ENCODE peak calls at places on chromosomes 12 and 14, in four cellular contexts. A is endodermal cell, D is GM10248, K is heart right ventricle. I is an unnamed sample.

GRCh38 chr12:56014205-56014604 is 6.6 kb upstream of the IKZF4 start:
- DNase-seq in A (no peak), D (no peak), K (no peak), I (no peak)

GRCh38 chr14:88986146-88986841 is 161.8 kb downstream of the TTC8 start:
- DNase-seq in A (no peak), D (no peak), K (peak; percentile 15), I (no peak)

GRCh38 chr12:45726594-45727300 is 2.8 kb upstream of the ARID2 start:
- DNase-seq in A (no peak), D (peak; percentile 13), K (peak; percentile 68), I (no peak)

GRCh38 chr14:75226755-75227544 is 50.5 kb upstream of the TMED10 start:
- DNase-seq in A (no peak), D (no peak), K (no peak), I (no peak)

GRCh38 chr12:105783983-105784947 is 354.5 kb downstream of the NUAK1 start:
- DNase-seq in A (no peak), D (peak; percentile 17), K (no peak), I (no peak)

GRCh38 chr12:93922583-93923006 is 225.8 kb upstream of the PLXNC1 start:
- DNase-seq in A (no peak), D (no peak), K (no peak), I (no peak)

GRCh38 chr12:104257913-104258472 is 42.4 kb downstream of the TXNRD1 start:
- DNase-seq in A (no peak), D (no peak), K (no peak), I (no peak)

GRCh38 chr14:23481362-23481970 is 12.0 kb downstream of the NGDN start:
- DNase-seq in A (peak; percentile 76), D (no peak), K (no peak), I (no peak)

GRCh38 chr12:95326450-95326849 is 108.8 kb downstream of the VEZT start:
- DNase-seq in A (no peak), D (no peak), K (no peak), I (no peak)

GRCh38 chr12:32947203-32947795 is 50.7 kb upstream of the PKP2 start:
- DNase-seq in A (no peak), D (no peak), K (no peak), I (no peak)
- TF ChIP-seq CTCF in A (peak; percentile 83), D (no peak), K (no peak), I (peak; percentile 70)

DNA sequence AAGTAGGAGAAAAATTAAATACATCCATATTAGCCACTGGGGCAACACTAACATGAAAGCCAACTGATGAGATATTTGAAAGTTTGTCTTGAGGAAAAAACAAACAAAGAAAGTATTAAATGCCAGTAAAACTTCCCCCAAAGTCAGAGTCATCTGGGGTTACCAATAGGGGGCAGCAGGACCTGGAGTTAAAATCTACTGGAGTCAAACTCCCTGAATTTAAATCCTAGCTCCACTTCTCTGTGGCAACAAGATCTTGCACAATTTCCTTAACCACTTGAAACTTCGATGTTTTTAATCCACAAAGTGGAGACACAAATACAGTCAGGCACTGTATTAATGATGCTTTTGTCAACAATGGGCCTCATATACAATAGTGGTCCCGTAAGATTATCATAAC is 14.4 kb downstream of the PLEKHG7 start:
- DNase-seq in A (peak; percentile 76), D (no peak), K (no peak), I (no peak)
- TF ChIP-seq CTCF in A (peak; percentile 82), D (peak; percentile 7), K (peak; percentile 35), I (peak; percentile 58)

GRCh38 chr14:49620182-49621113 is at the start of the genes MGAT2 and RPL36AL:
- DNase-seq in A (peak; percentile 99), D (peak; percentile 97), K (peak; percentile 99), I (peak; percentile 99)
- TF ChIP-seq CTCF in A (peak; percentile 63), D (peak; percentile 17), K (no peak), I (peak; percentile 74)

DNA sequence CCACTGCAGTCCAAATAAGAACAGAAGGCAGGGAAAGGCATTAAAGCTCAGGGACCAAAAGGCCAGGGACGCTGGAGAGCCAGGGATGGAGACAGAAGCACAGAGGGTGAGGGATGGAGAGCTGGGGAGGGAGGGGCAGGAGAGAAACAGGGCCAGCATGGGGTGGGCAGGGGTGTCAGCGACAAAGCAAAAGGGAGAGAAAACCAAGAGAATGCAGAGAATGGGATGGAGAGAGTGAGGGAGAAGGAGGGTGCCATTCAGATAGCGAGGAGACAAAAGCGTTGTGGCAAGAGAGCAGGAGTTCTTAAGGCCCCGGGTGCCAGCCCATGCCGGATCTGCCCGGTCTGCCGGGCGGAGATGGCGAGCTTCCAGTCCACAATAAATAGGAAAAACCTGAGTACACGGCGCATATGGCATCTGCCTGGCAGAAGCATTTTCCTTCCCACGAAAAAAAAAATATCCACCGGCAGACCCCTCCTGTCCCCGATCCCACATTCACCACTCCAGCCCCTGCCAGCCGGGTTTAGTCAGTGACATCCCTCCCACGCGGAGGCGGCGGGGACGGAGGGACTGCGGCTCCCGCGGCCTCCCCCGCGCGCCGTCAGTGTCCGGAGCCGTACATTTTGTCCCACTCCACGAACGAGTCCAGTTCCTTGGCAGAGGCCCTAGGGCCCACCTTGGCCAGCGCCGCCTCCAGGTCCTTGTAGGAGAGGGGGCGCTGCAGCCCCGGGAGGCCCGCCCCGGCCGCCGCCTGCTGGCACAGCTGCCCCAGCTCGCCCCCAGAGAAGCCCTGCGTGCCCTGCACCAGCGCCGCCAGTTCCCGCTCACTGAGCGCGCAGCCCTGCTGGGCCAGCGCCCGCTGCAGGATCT is 28.4 kb downstream of the FIGNL2 start:
- DNase-seq in A (no peak), D (no peak), K (no peak), I (no peak)
- TF ChIP-seq CTCF in A (no peak), D (no peak), K (no peak), I (no peak)

DNA sequence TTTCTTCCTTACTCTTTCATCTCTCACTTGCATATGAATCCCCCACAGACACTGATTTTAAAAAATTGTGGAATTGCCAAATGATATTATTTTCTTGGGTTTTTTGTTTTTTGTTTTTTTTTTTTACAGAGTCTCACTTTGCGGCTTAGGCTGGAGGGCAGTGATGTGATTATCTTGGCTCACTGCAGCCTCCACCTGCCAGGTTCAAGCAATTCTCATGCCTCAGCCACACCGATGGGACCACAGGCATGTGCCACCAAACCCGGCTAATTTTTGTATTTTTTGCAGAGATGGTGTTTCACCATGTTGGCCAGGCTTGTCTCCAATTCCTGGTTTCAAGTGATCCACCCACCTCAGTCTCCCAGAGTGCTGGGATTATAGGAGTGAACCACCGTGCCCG is 68.2 kb downstream of the BCAT1 start:
- DNase-seq in A (no peak), D (no peak), K (no peak), I (no peak)
- TF ChIP-seq CTCF in A (no peak), D (no peak), K (no peak), I (no peak)

DNA sequence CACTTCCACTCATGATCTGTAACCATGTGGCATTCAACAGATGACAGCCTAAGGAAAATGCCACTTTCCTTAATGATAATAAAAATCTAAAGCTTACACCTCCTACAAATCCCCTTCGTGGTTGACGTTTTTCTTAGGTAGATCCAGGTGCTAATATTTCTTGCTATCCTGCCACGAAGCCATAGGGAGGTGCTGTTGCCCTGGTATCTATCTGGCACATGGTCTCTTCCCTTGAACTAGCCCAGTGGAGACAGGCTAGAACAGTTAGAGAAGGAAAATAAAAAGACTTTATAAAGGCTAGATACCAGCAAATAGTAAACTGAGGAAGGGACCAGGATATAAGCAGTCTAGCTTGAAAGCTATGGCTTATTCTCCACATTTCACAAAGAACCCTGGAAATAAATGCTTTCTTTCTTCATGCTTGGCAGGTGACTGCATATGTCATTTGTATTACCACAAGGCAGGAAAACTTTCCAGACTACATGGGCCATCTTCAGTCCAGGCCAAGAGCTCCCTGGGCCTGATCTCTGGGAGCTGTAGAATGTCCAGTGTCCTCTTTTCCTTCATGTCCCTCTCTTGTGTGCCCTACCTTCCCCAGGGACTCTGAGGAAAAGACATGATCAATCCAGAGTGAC is 15.3 kb downstream of the SPIC start:
- DNase-seq in A (peak; percentile 87), D (peak; percentile 34), K (no peak), I (no peak)
- TF ChIP-seq CTCF in A (peak; percentile 86), D (peak; percentile 55), K (peak; percentile 38), I (peak; percentile 56)

GRCh38 chr14:43898709-43899108 is 608.4 kb downstream of the FSCB start:
- DNase-seq in A (no peak), D (no peak), K (no peak), I (no peak)
- TF ChIP-seq CTCF in A (peak; percentile 71), D (no peak), K (no peak), I (no peak)

GRCh38 chr14:67934851-67935250 is 115.3 kb downstream of the RAD51B start:
- DNase-seq in A (no peak), D (no peak), K (no peak), I (no peak)

GRCh38 chr14:67935371-67935770 is 115.8 kb downstream of the RAD51B start:
- DNase-seq in A (no peak), D (no peak), K (no peak), I (no peak)

GRCh38 chr14:67938046-67938445 is 118.5 kb downstream of the RAD51B start:
- DNase-seq in A (no peak), D (no peak), K (no peak), I (no peak)

GRCh38 chr14:67932708-67933107 is 113.1 kb downstream of the RAD51B start:
- DNase-seq in A (no peak), D (no peak), K (no peak), I (no peak)

DNA sequence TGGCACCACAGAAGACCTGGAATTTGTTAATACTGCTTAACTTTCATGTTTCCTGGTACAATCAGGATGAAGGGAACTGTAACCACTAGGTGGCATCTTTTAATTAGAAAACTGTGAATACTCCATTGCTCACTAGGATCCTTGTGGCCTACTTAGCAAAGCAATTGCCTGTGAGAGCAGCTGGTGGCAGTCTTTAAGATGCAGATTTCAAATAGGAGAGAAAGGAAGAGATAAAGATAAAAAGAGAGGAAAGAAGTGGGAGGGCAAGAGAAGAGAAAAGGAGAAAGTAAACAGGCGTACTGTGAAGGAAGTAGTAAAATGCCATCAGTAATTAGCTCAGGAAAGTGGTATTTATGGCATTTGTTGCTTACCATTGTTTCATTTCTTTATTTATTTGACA is 114.5 kb downstream of the RAD51B start:
- DNase-seq in A (peak; percentile 75), D (peak; percentile 40), K (no peak), I (no peak)
- TF ChIP-seq CTCF in A (peak; percentile 86), D (peak; percentile 44), K (peak; percentile 59), I (peak; percentile 92)

I was measured in chondrocyte.